ENCODE peak calls at places on chromosomes 2 and 18, in seven cellular contexts. One of them, this sample, is unnamed.

GRCh38 chr2:111015256-111015655 is 105.5 kb upstream of the BCL2L11 start:
- DNase-seq in stimulated activated CD4-positive, alpha-beta T cell treated with anti-CD3 and anti-CD28 coated beads, TNF-alpha, amount 100 ng/mL, for 4 hours: no peak
- DNase-seq in ELR: no peak
- DNase-seq in Ammon's horn: no peak
- DNase-seq in EL: no peak
- DNase-seq in heart right ventricle: no peak
- DNase-seq in iris pigment epithelial cell: no peak
- DNase-seq in this sample: no peak

GRCh38 chr2:118047273-118047898 is 33.5 kb upstream of the CCDC93 start:
- DNase-seq in ELR: peak
- DNase-seq in iris pigment epithelial cell: peak
- DNase-seq in EL: peak
- DNase-seq in Ammon's horn: no peak
- DNase-seq in stimulated activated CD4-positive, alpha-beta T cell treated with anti-CD3 and anti-CD28 coated beads, TNF-alpha, amount 100 ng/mL, for 4 hours: no peak
- DNase-seq in heart right ventricle: no peak
- DNase-seq in this sample: no peak

GRCh38 chr2:112597537-112598322 is 13.3 kb downstream of the CHCHD5 start:
- DNase-seq in EL: no peak
- DNase-seq in heart right ventricle: no peak
- DNase-seq in iris pigment epithelial cell: no peak
- DNase-seq in Ammon's horn: no peak
- DNase-seq in stimulated activated CD4-positive, alpha-beta T cell treated with anti-CD3 and anti-CD28 coated beads, TNF-alpha, amount 100 ng/mL, for 4 hours: no peak
- DNase-seq in ELR: no peak
- DNase-seq in this sample: no peak

GRCh38 chr2:5472673-5473072 is 219.5 kb upstream of the SOX11 start:
- DNase-seq in EL: no peak
- DNase-seq in heart right ventricle: no peak
- DNase-seq in ELR: no peak
- DNase-seq in stimulated activated CD4-positive, alpha-beta T cell treated with anti-CD3 and anti-CD28 coated beads, TNF-alpha, amount 100 ng/mL, for 4 hours: no peak
- DNase-seq in iris pigment epithelial cell: no peak
- DNase-seq in Ammon's horn: no peak
- DNase-seq in this sample: no peak

GRCh38 chr18:4847066-4847465 is 350.0 kb downstream of the AKAIN1 start:
- DNase-seq in stimulated activated CD4-positive, alpha-beta T cell treated with anti-CD3 and anti-CD28 coated beads, TNF-alpha, amount 100 ng/mL, for 4 hours: no peak
- DNase-seq in ELR: no peak
- DNase-seq in iris pigment epithelial cell: no peak
- DNase-seq in EL: no peak
- DNase-seq in heart right ventricle: no peak
- DNase-seq in Ammon's horn: peak
- DNase-seq in this sample: no peak

GRCh38 chr2:162839419-162839818 is 852 bp upstream of the KCNH7 start:
- DNase-seq in EL: no peak
- DNase-seq in stimulated activated CD4-positive, alpha-beta T cell treated with anti-CD3 and anti-CD28 coated beads, TNF-alpha, amount 100 ng/mL, for 4 hours: no peak
- DNase-seq in Ammon's horn: peak
- DNase-seq in heart right ventricle: no peak
- DNase-seq in ELR: no peak
- DNase-seq in iris pigment epithelial cell: no peak
- DNase-seq in this sample: no peak

GRCh38 chr2:10285578-10286198 is 17.0 kb upstream of the HPCAL1 start:
- DNase-seq in iris pigment epithelial cell: peak
- DNase-seq in heart right ventricle: peak
- DNase-seq in EL: peak
- DNase-seq in ELR: peak
- DNase-seq in stimulated activated CD4-positive, alpha-beta T cell treated with anti-CD3 and anti-CD28 coated beads, TNF-alpha, amount 100 ng/mL, for 4 hours: no peak
- DNase-seq in Ammon's horn: peak
- DNase-seq in this sample: no peak

GRCh38 chr2:170122883-170123547 is 54.9 kb upstream of the MYO3B start:
- DNase-seq in Ammon's horn: no peak
- DNase-seq in ELR: peak
- DNase-seq in heart right ventricle: no peak
- DNase-seq in stimulated activated CD4-positive, alpha-beta T cell treated with anti-CD3 and anti-CD28 coated beads, TNF-alpha, amount 100 ng/mL, for 4 hours: no peak
- DNase-seq in EL: peak
- DNase-seq in iris pigment epithelial cell: peak
- DNase-seq in this sample: no peak

GRCh38 chr2:1859671-1860450 is 115.5 kb upstream of the PXDN start:
- DNase-seq in EL: no peak
- DNase-seq in iris pigment epithelial cell: no peak
- DNase-seq in heart right ventricle: no peak
- DNase-seq in ELR: no peak
- DNase-seq in Ammon's horn: no peak
- DNase-seq in stimulated activated CD4-positive, alpha-beta T cell treated with anti-CD3 and anti-CD28 coated beads, TNF-alpha, amount 100 ng/mL, for 4 hours: no peak
- DNase-seq in this sample: no peak

GRCh38 chr2:101815154-101815553 is 117.6 kb downstream of the MAP4K4 start:
- DNase-seq in iris pigment epithelial cell: no peak
- DNase-seq in heart right ventricle: no peak
- DNase-seq in EL: no peak
- DNase-seq in ELR: no peak
- DNase-seq in stimulated activated CD4-positive, alpha-beta T cell treated with anti-CD3 and anti-CD28 coated beads, TNF-alpha, amount 100 ng/mL, for 4 hours: no peak
- DNase-seq in Ammon's horn: no peak
- DNase-seq in this sample: no peak

GRCh38 chr2:133264951-133265949 is 303.0 kb downstream of the NCKAP5 start:
- DNase-seq in EL: peak
- DNase-seq in Ammon's horn: peak
- DNase-seq in heart right ventricle: peak
- DNase-seq in iris pigment epithelial cell: no peak
- DNase-seq in ELR: peak
- DNase-seq in stimulated activated CD4-positive, alpha-beta T cell treated with anti-CD3 and anti-CD28 coated beads, TNF-alpha, amount 100 ng/mL, for 4 hours: no peak
- DNase-seq in this sample: no peak

GRCh38 chr18:26225022-26225693 is 1.1 kb upstream of the TAF4B start:
- DNase-seq in ELR: no peak
- DNase-seq in stimulated activated CD4-positive, alpha-beta T cell treated with anti-CD3 and anti-CD28 coated beads, TNF-alpha, amount 100 ng/mL, for 4 hours: no peak
- DNase-seq in iris pigment epithelial cell: no peak
- DNase-seq in Ammon's horn: no peak
- DNase-seq in heart right ventricle: no peak
- DNase-seq in EL: no peak
- DNase-seq in this sample: no peak

GRCh38 chr2:64276417-64277095 is 132.3 kb upstream of the PELI1 start:
- DNase-seq in iris pigment epithelial cell: peak
- DNase-seq in EL: peak
- DNase-seq in ELR: peak
- DNase-seq in heart right ventricle: no peak
- DNase-seq in stimulated activated CD4-positive, alpha-beta T cell treated with anti-CD3 and anti-CD28 coated beads, TNF-alpha, amount 100 ng/mL, for 4 hours: no peak
- DNase-seq in Ammon's horn: no peak
- DNase-seq in this sample: no peak

GRCh38 chr2:224887159-224887558 is 155.1 kb downstream of the DOCK10 start:
- DNase-seq in heart right ventricle: no peak
- DNase-seq in stimulated activated CD4-positive, alpha-beta T cell treated with anti-CD3 and anti-CD28 coated beads, TNF-alpha, amount 100 ng/mL, for 4 hours: no peak
- DNase-seq in EL: peak
- DNase-seq in iris pigment epithelial cell: peak
- DNase-seq in ELR: peak
- DNase-seq in Ammon's horn: no peak
- DNase-seq in this sample: no peak

GRCh38 chr18:79529296-79529695 is 133.6 kb downstream of the NFATC1 start:
- DNase-seq in EL: no peak
- DNase-seq in Ammon's horn: no peak
- DNase-seq in ELR: no peak
- DNase-seq in iris pigment epithelial cell: no peak
- DNase-seq in heart right ventricle: no peak
- DNase-seq in stimulated activated CD4-positive, alpha-beta T cell treated with anti-CD3 and anti-CD28 coated beads, TNF-alpha, amount 100 ng/mL, for 4 hours: no peak
- DNase-seq in this sample: no peak

GRCh38 chr2:65049010-65049639 is 7.1 kb upstream of the CEP68 start:
- DNase-seq in iris pigment epithelial cell: no peak
- DNase-seq in Ammon's horn: no peak
- DNase-seq in heart right ventricle: no peak
- DNase-seq in ELR: no peak
- DNase-seq in stimulated activated CD4-positive, alpha-beta T cell treated with anti-CD3 and anti-CD28 coated beads, TNF-alpha, amount 100 ng/mL, for 4 hours: no peak
- DNase-seq in EL: no peak
- DNase-seq in this sample: no peak

GRCh38 chr2:217636578-217637267 is 366.1 kb downstream of the TNS1 start:
- DNase-seq in iris pigment epithelial cell: no peak
- DNase-seq in EL: no peak
- DNase-seq in Ammon's horn: no peak
- DNase-seq in stimulated activated CD4-positive, alpha-beta T cell treated with anti-CD3 and anti-CD28 coated beads, TNF-alpha, amount 100 ng/mL, for 4 hours: no peak
- DNase-seq in heart right ventricle: no peak
- DNase-seq in ELR: no peak
- DNase-seq in this sample: no peak

GRCh38 chr2:228731517-228731916 is 539.6 kb downstream of the PID1 start:
- DNase-seq in stimulated activated CD4-positive, alpha-beta T cell treated with anti-CD3 and anti-CD28 coated beads, TNF-alpha, amount 100 ng/mL, for 4 hours: no peak
- DNase-seq in iris pigment epithelial cell: peak
- DNase-seq in ELR: peak
- DNase-seq in Ammon's horn: no peak
- DNase-seq in heart right ventricle: no peak
- DNase-seq in EL: peak
- DNase-seq in this sample: no peak

GRCh38 chr2:128374711-128375413 is 56.2 kb upstream of the HS6ST1 start:
- DNase-seq in Ammon's horn: no peak
- DNase-seq in iris pigment epithelial cell: no peak
- DNase-seq in heart right ventricle: no peak
- DNase-seq in stimulated activated CD4-positive, alpha-beta T cell treated with anti-CD3 and anti-CD28 coated beads, TNF-alpha, amount 100 ng/mL, for 4 hours: no peak
- DNase-seq in ELR: no peak
- DNase-seq in EL: peak
- DNase-seq in this sample: no peak

GRCh38 chr18:7566587-7567486 is at the start of gene PTPRM:
- DNase-seq in EL: peak
- DNase-seq in stimulated activated CD4-positive, alpha-beta T cell treated with anti-CD3 and anti-CD28 coated beads, TNF-alpha, amount 100 ng/mL, for 4 hours: peak
- DNase-seq in ELR: peak
- DNase-seq in heart right ventricle: peak
- DNase-seq in iris pigment epithelial cell: peak
- DNase-seq in Ammon's horn: peak
- DNase-seq in this sample: peak

GRCh38 chr18:75176849-75177248 is 32.1 kb downstream of the PTGR3 start:
- DNase-seq in ELR: no peak
- DNase-seq in heart right ventricle: no peak
- DNase-seq in EL: no peak
- DNase-seq in stimulated activated CD4-positive, alpha-beta T cell treated with anti-CD3 and anti-CD28 coated beads, TNF-alpha, amount 100 ng/mL, for 4 hours: no peak
- DNase-seq in iris pigment epithelial cell: no peak
- DNase-seq in Ammon's horn: no peak
- DNase-seq in this sample: no peak

GRCh38 chr18:27599202-27599829 is 414.2 kb upstream of the CHST9 start:
- DNase-seq in EL: peak
- DNase-seq in ELR: peak
- DNase-seq in heart right ventricle: no peak
- DNase-seq in iris pigment epithelial cell: peak
- DNase-seq in Ammon's horn: peak
- DNase-seq in stimulated activated CD4-positive, alpha-beta T cell treated with anti-CD3 and anti-CD28 coated beads, TNF-alpha, amount 100 ng/mL, for 4 hours: no peak
- DNase-seq in this sample: peak

GRCh38 chr2:65913914-65914786 is 481.8 kb upstream of the SPRED2 start:
- DNase-seq in EL: no peak
- DNase-seq in iris pigment epithelial cell: no peak
- DNase-seq in Ammon's horn: no peak
- DNase-seq in heart right ventricle: no peak
- DNase-seq in ELR: no peak
- DNase-seq in stimulated activated CD4-positive, alpha-beta T cell treated with anti-CD3 and anti-CD28 coated beads, TNF-alpha, amount 100 ng/mL, for 4 hours: no peak
- DNase-seq in this sample: no peak

GRCh38 chr2:172928754-172929153 is 146.9 kb upstream of the MAP3K20 start:
- DNase-seq in stimulated activated CD4-positive, alpha-beta T cell treated with anti-CD3 and anti-CD28 coated beads, TNF-alpha, amount 100 ng/mL, for 4 hours: no peak
- DNase-seq in EL: peak
- DNase-seq in iris pigment epithelial cell: peak
- DNase-seq in heart right ventricle: no peak
- DNase-seq in ELR: peak
- DNase-seq in Ammon's horn: peak
- DNase-seq in this sample: no peak

GRCh38 chr2:171436307-171436706 is 2.3 kb downstream of the DCAF17 start:
- DNase-seq in Ammon's horn: no peak
- DNase-seq in EL: peak
- DNase-seq in heart right ventricle: no peak
- DNase-seq in iris pigment epithelial cell: peak
- DNase-seq in stimulated activated CD4-positive, alpha-beta T cell treated with anti-CD3 and anti-CD28 coated beads, TNF-alpha, amount 100 ng/mL, for 4 hours: no peak
- DNase-seq in ELR: peak
- DNase-seq in this sample: no peak

GRCh38 chr2:175111200-175111657 is 56.8 kb downstream of the ATF2 start:
- DNase-seq in Ammon's horn: peak
- DNase-seq in iris pigment epithelial cell: peak
- DNase-seq in heart right ventricle: no peak
- DNase-seq in EL: peak
- DNase-seq in ELR: peak
- DNase-seq in stimulated activated CD4-positive, alpha-beta T cell treated with anti-CD3 and anti-CD28 coated beads, TNF-alpha, amount 100 ng/mL, for 4 hours: no peak
- DNase-seq in this sample: no peak

GRCh38 chr18:10213526-10213925 is 240.9 kb upstream of the APCDD1 start:
- DNase-seq in Ammon's horn: peak
- DNase-seq in heart right ventricle: no peak
- DNase-seq in stimulated activated CD4-positive, alpha-beta T cell treated with anti-CD3 and anti-CD28 coated beads, TNF-alpha, amount 100 ng/mL, for 4 hours: no peak
- DNase-seq in ELR: no peak
- DNase-seq in EL: peak
- DNase-seq in iris pigment epithelial cell: peak
- DNase-seq in this sample: no peak

GRCh38 chr2:199144546-199144945 is 313.2 kb downstream of the SATB2 start:
- DNase-seq in Ammon's horn: no peak
- DNase-seq in heart right ventricle: no peak
- DNase-seq in iris pigment epithelial cell: no peak
- DNase-seq in EL: no peak
- DNase-seq in stimulated activated CD4-positive, alpha-beta T cell treated with anti-CD3 and anti-CD28 coated beads, TNF-alpha, amount 100 ng/mL, for 4 hours: no peak
- DNase-seq in ELR: no peak
- DNase-seq in this sample: no peak

GRCh38 chr2:234500394-234501006 is 3.6 kb upstream of the ARL4C start:
- DNase-seq in stimulated activated CD4-positive, alpha-beta T cell treated with anti-CD3 and anti-CD28 coated beads, TNF-alpha, amount 100 ng/mL, for 4 hours: peak
- DNase-seq in ELR: peak
- DNase-seq in EL: peak
- DNase-seq in Ammon's horn: peak
- DNase-seq in heart right ventricle: peak
- DNase-seq in iris pigment epithelial cell: peak
- DNase-seq in this sample: peak

GRCh38 chr18:67568166-67568565 is 51.6 kb upstream of the DSEL start:
- DNase-seq in iris pigment epithelial cell: no peak
- DNase-seq in Ammon's horn: no peak
- DNase-seq in ELR: no peak
- DNase-seq in EL: no peak
- DNase-seq in heart right ventricle: no peak
- DNase-seq in stimulated activated CD4-positive, alpha-beta T cell treated with anti-CD3 and anti-CD28 coated beads, TNF-alpha, amount 100 ng/mL, for 4 hours: no peak
- DNase-seq in this sample: no peak

GRCh38 chr2:219406861-219407230 is 11.3 kb upstream of the DES start:
- DNase-seq in heart right ventricle: peak
- DNase-seq in stimulated activated CD4-positive, alpha-beta T cell treated with anti-CD3 and anti-CD28 coated beads, TNF-alpha, amount 100 ng/mL, for 4 hours: no peak
- DNase-seq in EL: peak
- DNase-seq in iris pigment epithelial cell: peak
- DNase-seq in ELR: peak
- DNase-seq in Ammon's horn: no peak
- DNase-seq in this sample: no peak

GRCh38 chr2:130744287-130745117 is 10.8 kb upstream of the AMER3 start:
- DNase-seq in stimulated activated CD4-positive, alpha-beta T cell treated with anti-CD3 and anti-CD28 coated beads, TNF-alpha, amount 100 ng/mL, for 4 hours: no peak
- DNase-seq in Ammon's horn: no peak
- DNase-seq in heart right ventricle: no peak
- DNase-seq in EL: no peak
- DNase-seq in ELR: no peak
- DNase-seq in iris pigment epithelial cell: no peak
- DNase-seq in this sample: no peak

GRCh38 chr2:62570861-62571698 is 65.1 kb upstream of the TMEM17 start:
- DNase-seq in EL: no peak
- DNase-seq in heart right ventricle: peak
- DNase-seq in iris pigment epithelial cell: no peak
- DNase-seq in ELR: no peak
- DNase-seq in stimulated activated CD4-positive, alpha-beta T cell treated with anti-CD3 and anti-CD28 coated beads, TNF-alpha, amount 100 ng/mL, for 4 hours: no peak
- DNase-seq in Ammon's horn: peak
- DNase-seq in this sample: peak

GRCh38 chr2:197571622-197572271 is 55.9 kb downstream of the MOB4 start:
- DNase-seq in iris pigment epithelial cell: peak
- DNase-seq in Ammon's horn: no peak
- DNase-seq in EL: peak
- DNase-seq in stimulated activated CD4-positive, alpha-beta T cell treated with anti-CD3 and anti-CD28 coated beads, TNF-alpha, amount 100 ng/mL, for 4 hours: no peak
- DNase-seq in heart right ventricle: no peak
- DNase-seq in ELR: peak
- DNase-seq in this sample: no peak

GRCh38 chr2:85194780-85195480 is 61.7 kb downstream of the TCF7L1 start:
- DNase-seq in Ammon's horn: no peak
- DNase-seq in iris pigment epithelial cell: no peak
- DNase-seq in heart right ventricle: no peak
- DNase-seq in EL: no peak
- DNase-seq in ELR: no peak
- DNase-seq in stimulated activated CD4-positive, alpha-beta T cell treated with anti-CD3 and anti-CD28 coated beads, TNF-alpha, amount 100 ng/mL, for 4 hours: no peak
- DNase-seq in this sample: no peak

GRCh38 chr18:69596345-69596744 is 195.7 kb downstream of the DOK6 start:
- DNase-seq in heart right ventricle: no peak
- DNase-seq in ELR: no peak
- DNase-seq in EL: no peak
- DNase-seq in Ammon's horn: no peak
- DNase-seq in stimulated activated CD4-positive, alpha-beta T cell treated with anti-CD3 and anti-CD28 coated beads, TNF-alpha, amount 100 ng/mL, for 4 hours: no peak
- DNase-seq in iris pigment epithelial cell: no peak
- DNase-seq in this sample: no peak

GRCh38 chr2:50126845-50127244 is 905.1 kb downstream of the NRXN1 start:
- DNase-seq in Ammon's horn: no peak
- DNase-seq in heart right ventricle: no peak
- DNase-seq in iris pigment epithelial cell: no peak
- DNase-seq in ELR: no peak
- DNase-seq in stimulated activated CD4-positive, alpha-beta T cell treated with anti-CD3 and anti-CD28 coated beads, TNF-alpha, amount 100 ng/mL, for 4 hours: no peak
- DNase-seq in EL: no peak
- DNase-seq in this sample: no peak

GRCh38 chr2:20551231-20551944 is 99.5 kb downstream of the HS1BP3 start:
- DNase-seq in iris pigment epithelial cell: no peak
- DNase-seq in EL: no peak
- DNase-seq in ELR: no peak
- DNase-seq in stimulated activated CD4-positive, alpha-beta T cell treated with anti-CD3 and anti-CD28 coated beads, TNF-alpha, amount 100 ng/mL, for 4 hours: no peak
- DNase-seq in heart right ventricle: no peak
- DNase-seq in Ammon's horn: peak
- DNase-seq in this sample: no peak